ENCODE peak calls at places on chromosomes 13 and 19, in eight cellular contexts. L, Y, O, J, P, S, K and H are unnamed samples.

GRCh38 chr19:15448014-15448777 is 1.6 kb downstream of the WIZ start:
- DNase-seq in L (no peak), Y (no peak), O (no peak), J (peak; percentile 48), P (no peak), S (no peak), K (no peak), H (no peak)

GRCh38 chr13:24650157-24650556 is 30.1 kb upstream of the ATP12A start:
- DNase-seq in L (no peak), Y (no peak), O (no peak), J (no peak), P (no peak), S (no peak), K (no peak), H (no peak)

GRCh38 chr19:50899549-50899948 is 11.6 kb downstream of the KLK4 start:
- DNase-seq in L (no peak), Y (no peak), O (no peak), J (no peak), P (no peak), S (no peak), K (no peak), H (no peak)

GRCh38 chr13:26992951-26993490 is 178.6 kb downstream of the USP12 start:
- DNase-seq in L (no peak), Y (no peak), O (no peak), J (no peak), P (no peak), S (no peak), K (no peak), H (no peak)

GRCh38 chr19:28956421-28956820 is 256.5 kb downstream of the UQCRFS1 start:
- DNase-seq in L (no peak), Y (no peak), O (no peak), J (no peak), P (no peak), S (no peak), K (no peak), H (no peak)

GRCh38 chr19:56837492-56837891 is 3.0 kb downstream of the PEG3 start:
- DNase-seq in L (no peak), Y (no peak), O (no peak), J (no peak), P (no peak), S (no peak), K (peak; percentile 76), H (no peak)

GRCh38 chr19:2615782-2616181 is 86.7 kb downstream of the GNG7 start:
- DNase-seq in L (no peak), Y (no peak), O (no peak), J (no peak), P (no peak), S (no peak), K (no peak), H (no peak)

GRCh38 chr13:33639640-33640080 is 178.3 kb upstream of the RFC3 start:
- DNase-seq in L (no peak), Y (no peak), O (peak; percentile 66), J (no peak), P (peak; percentile 72), S (no peak), K (no peak), H (peak; percentile 86)

GRCh38 chr19:34348899-34349487 is 16.0 kb upstream of the GPI start:
- DNase-seq in L (no peak), Y (no peak), O (no peak), J (no peak), P (no peak), S (no peak), K (no peak), H (no peak)

GRCh38 chr13:110265682-110266430 is 41.1 kb downstream of the COL4A1 start:
- DNase-seq in L (no peak), Y (no peak), O (no peak), J (no peak), P (no peak), S (no peak), K (no peak), H (no peak)

GRCh38 chr13:102657630-102658029 is 37.2 kb downstream of the METTL21C start:
- DNase-seq in L (no peak), Y (no peak), O (no peak), J (no peak), P (no peak), S (no peak), K (no peak), H (no peak)

GRCh38 chr13:51916419-51916818 is 54.6 kb downstream of the CCDC70 start:
- DNase-seq in L (no peak), Y (no peak), O (no peak), J (no peak), P (no peak), S (no peak), K (no peak), H (no peak)

GRCh38 chr19:48635966-48636858 is 967 bp downstream of the DBP start:
- DNase-seq in L (peak; percentile 29), Y (peak; percentile 60), O (peak; percentile 49), J (peak; percentile 74), P (no peak), S (no peak), K (no peak), H (no peak)

GRCh38 chr19:35000647-35001501 is 751 bp downstream of the GRAMD1A start:
- DNase-seq in L (peak; percentile 61), Y (peak; percentile 89), O (peak; percentile 65), J (peak; percentile 63), P (peak; percentile 40), S (peak; percentile 38), K (no peak), H (peak; percentile 55)

GRCh38 chr19:16944626-16945363 is 56.0 kb downstream of the F2RL3 start:
- DNase-seq in L (no peak), Y (no peak), O (no peak), J (no peak), P (no peak), S (no peak), K (no peak), H (no peak)

GRCh38 chr19:49064768-49065611 is at the start of gene NTF4:
- DNase-seq in L (no peak), Y (no peak), O (no peak), J (no peak), P (peak; percentile 47), S (peak; percentile 87), K (no peak), H (peak; percentile 69)

GRCh38 chr19:48064509-48064908 is 20.6 kb upstream of the CABP5 start:
- DNase-seq in L (no peak), Y (no peak), O (no peak), J (no peak), P (no peak), S (no peak), K (no peak), H (no peak)

GRCh38 chr19:32767951-32768679 is 48.5 kb downstream of the TDRD12 start:
- DNase-seq in L (no peak), Y (no peak), O (no peak), J (no peak), P (peak; percentile 12), S (no peak), K (no peak), H (no peak)

GRCh38 chr19:48613024-48613851 is 1.6 kb downstream of the FAM83E start:
- DNase-seq in L (no peak), Y (no peak), O (no peak), J (peak; percentile 86), P (no peak), S (no peak), K (no peak), H (no peak)